ENCODE peak calls at places on chromosomes 1 and 21, in five cellular contexts. Y is kidney epithelial cell, M is transverse colon, W is GM12864, P is BE2C. J is an unnamed sample.

GRCh38 chr1:79188371-79188770 is 181.8 kb upstream of the ADGRL4 start:
- DNase-seq in Y (no peak), M (no peak), W (no peak), P (no peak), J (no peak)

GRCh38 chr21:44697811-44698734 is 1.1 kb downstream of the KRTAP10-12 start:
- DNase-seq in Y (no peak), M (no peak), W (no peak), P (no peak), J (no peak)

GRCh38 chr1:196651637-196652215 is at the start of gene CFH:
- DNase-seq in Y (peak), M (no peak), W (no peak), P (no peak), J (peak)

GRCh38 chr21:33244082-33244780 is 14.5 kb downstream of the IFNAR2 start:
- DNase-seq in Y (no peak), M (no peak), W (no peak), P (no peak), J (no peak)

GRCh38 chr1:9960705-9961562 is 17.7 kb downstream of the NMNAT1 start:
- DNase-seq in Y (no peak), M (no peak), W (no peak), P (peak), J (no peak)

GRCh38 chr1:112964347-112964746 is 8.4 kb upstream of the SLC16A1 start:
- DNase-seq in Y (no peak), M (no peak), W (no peak), P (no peak), J (no peak)

GRCh38 chr1:112618721-112619517 is at the start of gene ST7L:
- DNase-seq in Y (peak), M (peak), W (no peak), P (peak), J (no peak)

GRCh38 chr21:29148535-29148934 is 18.1 kb downstream of the MAP3K7CL start:
- DNase-seq in Y (no peak), M (no peak), W (no peak), P (no peak), J (peak)

GRCh38 chr1:68322837-68323687 is 90.7 kb upstream of the WLS start:
- DNase-seq in Y (peak), M (peak), W (no peak), P (no peak), J (no peak)

GRCh38 chr1:119982006-119982405 is 85.7 kb upstream of the ADAM30 start:
- DNase-seq in Y (no peak), M (no peak), W (no peak), P (no peak), J (no peak)

GRCh38 chr1:19577001-19577400 is 67.1 kb upstream of the NBL1 start:
- DNase-seq in Y (no peak), M (no peak), W (no peak), P (no peak), J (no peak)

GRCh38 chr1:27643626-27644368 is 8.8 kb upstream of the FGR start:
- DNase-seq in Y (no peak), M (peak), W (no peak), P (peak), J (no peak)

GRCh38 chr1:10899490-10900264 is 103.2 kb upstream of the CASZ1 start:
- DNase-seq in Y (no peak), M (no peak), W (no peak), P (no peak), J (no peak)

GRCh38 chr1:224873645-224874369 is 55.7 kb upstream of the DNAH14 start:
- DNase-seq in Y (no peak), M (no peak), W (no peak), P (no peak), J (no peak)

GRCh38 chr1:176854725-176855433 is 309.6 kb downstream of the ASTN1 start:
- DNase-seq in Y (no peak), M (no peak), W (no peak), P (no peak), J (no peak)

GRCh38 chr1:219882116-219882515 is 46.2 kb downstream of the SLC30A10 start:
- DNase-seq in Y (no peak), M (no peak), W (no peak), P (no peak), J (no peak)

GRCh38 chr1:221310180-221310579 is 430.9 kb downstream of the HLX start:
- DNase-seq in Y (no peak), M (no peak), W (no peak), P (no peak), J (no peak)

GRCh38 chr1:3710251-3710650 is 42.0 kb upstream of the CCDC27 start:
- DNase-seq in Y (no peak), M (no peak), W (no peak), P (no peak), J (no peak)

GRCh38 chr1:84365225-84366221 is 32.8 kb upstream of the DNASE2B start:
- DNase-seq in Y (peak), M (peak), W (no peak), P (no peak), J (peak)

GRCh38 chr1:246797597-246797996 is 73.4 kb downstream of the SCCPDH start:
- DNase-seq in Y (no peak), M (no peak), W (no peak), P (no peak), J (no peak)

GRCh38 chr1:246798606-246799496 is 74.6 kb downstream of the SCCPDH start:
- DNase-seq in Y (no peak), M (no peak), W (no peak), P (no peak), J (no peak)

GRCh38 chr1:246795906-246796694 is 71.9 kb downstream of the SCCPDH start:
- DNase-seq in Y (no peak), M (no peak), W (no peak), P (no peak), J (no peak)

GRCh38 chr1:246798107-246798506 is 73.9 kb downstream of the SCCPDH start:
- DNase-seq in Y (no peak), M (no peak), W (no peak), P (no peak), J (no peak)

DNA sequence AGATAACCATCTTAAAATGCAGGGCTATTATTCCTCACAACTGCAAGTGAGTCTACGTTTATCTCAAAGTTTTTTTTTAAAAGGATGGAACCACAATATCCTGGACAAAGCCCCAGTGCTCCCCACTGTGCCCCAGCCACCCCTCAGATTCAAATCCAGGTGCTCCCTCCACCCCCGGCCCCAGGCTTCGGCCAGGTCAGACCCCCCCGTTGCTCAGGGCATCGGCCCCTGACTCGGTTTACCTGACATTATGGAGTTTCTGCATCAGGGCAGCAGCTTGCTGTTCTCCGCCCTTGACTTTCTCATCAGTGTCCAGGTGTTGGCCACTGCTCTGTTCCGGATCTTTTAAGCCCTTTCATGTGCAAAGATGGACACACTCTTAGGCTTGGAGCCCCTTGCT is 72.9 kb downstream of the SCCPDH start:
- DNase-seq in Y (no peak), M (no peak), W (no peak), P (no peak), J (no peak)
- H3K4me3 ChIP-seq in Y (no peak), M (no peak), W (no peak), P (no peak), J (no peak)

GRCh38 chr1:181318022-181318857 is 165.1 kb upstream of the CACNA1E start:
- DNase-seq in Y (no peak), M (no peak), W (no peak), P (no peak), J (no peak)
- TF ChIP-seq CTCF in Y (no peak), M (no peak), W (no peak), P (no peak), J (no peak)

GRCh38 chr1:21621051-21621450 is 48.1 kb downstream of the RAP1GAP start:
- DNase-seq in Y (no peak), M (no peak), W (no peak), P (no peak), J (no peak)
- H3K4me3 ChIP-seq in Y (peak), M (peak), W (no peak), P (no peak), J (no peak)

GRCh38 chr1:57079454-57080157 is 113.8 kb upstream of the C8B start:
- DNase-seq in Y (no peak), M (no peak), W (no peak), P (no peak), J (no peak)
- TF ChIP-seq CTCF in Y (peak), M (no peak), W (peak), P (peak), J (no peak)

DNA sequence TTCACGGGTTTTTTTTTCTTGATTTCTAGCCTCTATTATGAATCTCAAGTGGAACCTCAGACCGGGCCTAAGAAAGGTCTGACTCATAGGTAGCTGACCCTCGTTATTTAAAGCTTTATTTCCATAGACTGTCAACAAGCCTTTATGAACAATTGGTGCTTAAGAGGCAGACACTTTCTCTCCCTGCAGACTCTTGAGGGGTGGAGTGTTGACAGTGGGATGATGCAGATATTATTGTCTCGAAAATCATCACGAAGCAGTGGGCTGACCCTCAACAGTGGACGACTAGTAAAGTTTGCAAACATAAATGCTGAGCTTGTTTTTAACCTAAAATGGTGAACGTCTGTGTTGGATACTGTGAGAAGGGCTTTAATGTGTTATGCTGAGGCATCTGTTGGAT is 1.8 kb downstream of the SFT2D2 start:
- DNase-seq in Y (no peak), M (no peak), W (no peak), P (no peak), J (no peak)
- H3K4me3 ChIP-seq in Y (no peak), M (peak), W (peak), P (no peak), J (peak)

DNA sequence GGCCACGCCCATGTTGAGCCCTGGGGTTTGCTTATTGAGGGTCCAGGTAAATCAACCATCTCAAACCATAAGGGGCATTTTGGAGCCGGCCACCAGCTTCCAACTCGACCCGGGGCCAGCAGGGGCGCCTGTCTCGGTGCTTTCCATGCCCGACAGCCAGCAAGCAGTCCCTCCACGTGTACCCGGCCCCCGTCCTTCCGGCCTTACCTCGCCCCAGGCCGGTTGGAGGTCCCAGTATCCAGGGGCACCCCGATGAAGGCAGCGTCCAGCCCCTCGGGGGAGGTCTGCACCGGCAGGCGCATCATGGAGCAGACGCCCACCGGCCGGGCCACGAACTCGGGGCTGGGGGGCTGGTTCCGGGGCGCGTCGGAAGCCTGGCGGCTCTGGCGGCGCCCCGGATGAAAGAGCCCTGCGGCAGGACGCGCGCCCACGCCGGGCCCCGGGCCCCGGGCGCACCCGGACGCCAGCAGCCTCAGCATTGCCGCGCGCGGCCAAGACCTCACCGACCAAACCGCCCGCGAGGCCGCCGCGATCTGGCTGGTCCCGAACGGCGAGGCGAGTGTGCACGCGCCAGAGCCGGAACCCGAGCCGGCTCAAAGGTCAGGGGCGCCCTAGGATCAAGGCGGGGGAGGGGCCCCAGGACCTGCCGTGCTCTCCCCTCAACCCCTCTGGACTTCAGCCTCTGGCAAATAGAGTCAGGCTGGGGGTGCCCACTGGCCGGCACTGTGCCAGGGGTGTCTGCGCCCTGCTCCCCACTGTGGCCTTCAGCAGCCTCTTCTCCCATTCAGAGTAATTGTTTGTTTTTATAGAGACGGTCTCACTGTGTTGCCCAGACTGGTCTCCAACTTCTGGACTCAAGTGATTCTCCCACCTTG is at the start of gene AGMAT:
- DNase-seq in Y (no peak), M (peak), W (no peak), P (peak), J (no peak)
- TF ChIP-seq CTCF in Y (peak), M (peak), W (peak), P (peak), J (peak)